ENCODE peak calls at places on chromosomes 12 and 14, in nine cellular contexts. E, T, U, A, K, H, P, W and S are unnamed samples.

GRCh38 chr12:128685903-128686475 is 137.8 kb downstream of the SLC15A4 start:
- DNase-seq in E (no peak), T (no peak), U (no peak), A (no peak), K (no peak), H (no peak), P (no peak), W (no peak), S (no peak)

GRCh38 chr12:21710944-21711343 is 53.3 kb upstream of the LDHB start:
- DNase-seq in E (no peak), T (no peak), U (no peak), A (no peak), K (no peak), H (no peak), P (no peak), W (no peak), S (no peak)

GRCh38 chr12:5428332-5429221 is 3.3 kb upstream of the NTF3 start:
- DNase-seq in E (no peak), T (no peak), U (no peak), A (no peak), K (no peak), H (no peak), P (no peak), W (peak; percentile 67), S (no peak)

GRCh38 chr14:105527381-105528196 is 1.2 kb downstream of the TMEM121 start:
- DNase-seq in E (no peak), T (no peak), U (no peak), A (no peak), K (no peak), H (no peak), P (no peak), W (no peak), S (peak; percentile 70)

GRCh38 chr12:51631591-51631990 is 40.6 kb downstream of the SCN8A start:
- DNase-seq in E (no peak), T (no peak), U (no peak), A (no peak), K (no peak), H (no peak), P (no peak), W (no peak), S (no peak)

GRCh38 chr14:92253381-92253894 is 69.5 kb upstream of the SLC24A4 start:
- DNase-seq in E (no peak), T (no peak), U (peak; percentile 35), A (no peak), K (no peak), H (no peak), P (no peak), W (no peak), S (peak; percentile 19)

GRCh38 chr12:74922642-74923041 is 287.0 kb downstream of the KCNC2 start:
- DNase-seq in E (no peak), T (no peak), U (no peak), A (no peak), K (no peak), H (no peak), P (no peak), W (no peak), S (no peak)

GRCh38 chr12:66446276-66446675 is 144.0 kb downstream of the HELB start:
- DNase-seq in E (no peak), T (no peak), U (no peak), A (no peak), K (no peak), H (no peak), P (no peak), W (no peak), S (no peak)

GRCh38 chr14:25007832-25008231 is 42.1 kb downstream of the STXBP6 start:
- DNase-seq in E (no peak), T (no peak), U (no peak), A (no peak), K (no peak), H (no peak), P (no peak), W (peak; percentile 19), S (no peak)

GRCh38 chr14:88044782-88045446 is 40.0 kb downstream of the GPR65 start:
- DNase-seq in E (no peak), T (no peak), U (no peak), A (no peak), K (no peak), H (no peak), P (no peak), W (no peak), S (no peak)

GRCh38 chr12:2697057-2697456 is 97.7 kb upstream of the FKBP4 start:
- DNase-seq in E (no peak), T (no peak), U (peak; percentile 28), A (no peak), K (no peak), H (no peak), P (no peak), W (no peak), S (no peak)

GRCh38 chr14:66496188-66496807 is 10.1 kb downstream of the CCDC196 start:
- DNase-seq in E (no peak), T (no peak), U (no peak), A (no peak), K (no peak), H (no peak), P (no peak), W (no peak), S (no peak)

GRCh38 chr14:55603401-55603953 is 23.5 kb downstream of the KTN1 start:
- DNase-seq in E (no peak), T (no peak), U (no peak), A (no peak), K (no peak), H (no peak), P (no peak), W (no peak), S (no peak)

GRCh38 chr14:60753264-60754126 is 18.9 kb downstream of the MNAT1 start:
- DNase-seq in E (no peak), T (no peak), U (no peak), A (peak; percentile 24), K (no peak), H (no peak), P (no peak), W (no peak), S (no peak)

GRCh38 chr12:98253207-98253606 is 262.2 kb upstream of the TMPO start:
- DNase-seq in E (no peak), T (no peak), U (no peak), A (no peak), K (no peak), H (no peak), P (no peak), W (peak; percentile 79), S (no peak)

GRCh38 chr12:116874324-116874995 is 6.8 kb downstream of the HRK start:
- DNase-seq in E (no peak), T (no peak), U (no peak), A (no peak), K (no peak), H (no peak), P (no peak), W (no peak), S (no peak)

GRCh38 chr14:101624579-101624978 is 63.3 kb downstream of the DIO3 start:
- DNase-seq in E (no peak), T (no peak), U (no peak), A (no peak), K (no peak), H (no peak), P (no peak), W (no peak), S (no peak)

GRCh38 chr12:53479314-53479713 is 19.9 kb downstream of the MAP3K12 start:
- DNase-seq in E (no peak), T (no peak), U (no peak), A (no peak), K (no peak), H (no peak), P (no peak), W (no peak), S (no peak)

GRCh38 chr12:19130224-19131019 is 889 bp downstream of the PLEKHA5 start:
- DNase-seq in E (peak; percentile 64), T (no peak), U (no peak), A (peak; percentile 1), K (peak; percentile 64), H (peak; percentile 9), P (peak; percentile 39), W (peak; percentile 50), S (peak; percentile 73)

GRCh38 chr14:51643137-51643536 is 8.6 kb upstream of the FRMD6 start:
- DNase-seq in E (no peak), T (no peak), U (no peak), A (no peak), K (no peak), H (no peak), P (peak; percentile 57), W (no peak), S (no peak)

GRCh38 chr14:99809864-99810854 is 16.9 kb downstream of the EML1 start:
- DNase-seq in E (peak; percentile 68), T (no peak), U (no peak), A (no peak), K (peak; percentile 70), H (no peak), P (no peak), W (no peak), S (peak; percentile 68)

GRCh38 chr14:60922050-60922449 is 58.8 kb downstream of the TRMT5 start:
- DNase-seq in E (no peak), T (no peak), U (no peak), A (no peak), K (no peak), H (no peak), P (peak; percentile 6), W (peak; percentile 82), S (no peak)

GRCh38 chr14:64940336-64940910 is 2.1 kb downstream of the GPX2 start:
- DNase-seq in E (no peak), T (no peak), U (no peak), A (no peak), K (no peak), H (no peak), P (no peak), W (peak; percentile 7), S (no peak)

GRCh38 chr12:79737875-79738718 is 47.3 kb upstream of the PAWR start:
- DNase-seq in E (no peak), T (no peak), U (peak; percentile 68), A (no peak), K (no peak), H (no peak), P (peak; percentile 55), W (peak; percentile 73), S (no peak)

GRCh38 chr12:52741378-52742195 is 35.6 kb downstream of the KRT76 start:
- DNase-seq in E (no peak), T (no peak), U (peak; percentile 61), A (peak; percentile 30), K (peak; percentile 54), H (no peak), P (peak; percentile 10), W (no peak), S (no peak)

GRCh38 chr12:6522193-6522592 is 12.1 kb upstream of the GAPDH start:
- DNase-seq in E (no peak), T (no peak), U (no peak), A (no peak), K (no peak), H (no peak), P (no peak), W (no peak), S (no peak)

GRCh38 chr12:94731733-94732360 is 81.5 kb upstream of the TMCC3 start:
- DNase-seq in E (no peak), T (no peak), U (peak; percentile 9), A (no peak), K (no peak), H (no peak), P (no peak), W (no peak), S (no peak)

GRCh38 chr14:55384536-55384935 is 27.1 kb downstream of the ATG14 start:
- DNase-seq in E (no peak), T (no peak), U (no peak), A (no peak), K (no peak), H (no peak), P (no peak), W (no peak), S (no peak)

GRCh38 chr14:32933943-32934890 is 4.5 kb upstream of the NPAS3 start:
- DNase-seq in E (no peak), T (no peak), U (peak; percentile 47), A (no peak), K (peak; percentile 46), H (no peak), P (no peak), W (peak; percentile 69), S (no peak)